ENCODE peak calls at places on chromosomes 11 and 22, in five cellular contexts. A is Peyer's patch, I is transverse colon, Y is Panc1, D is PC-3. Q is an unnamed sample.

GRCh38 chr11:88552377-88553029 is 215.0 kb upstream of the CTSC start:
- DNase-seq in D (peak; percentile 87), I (peak; percentile 42), Y (no peak), A (peak; percentile 26), Q (peak; percentile 61)

GRCh38 chr22:18114976-18115652 is 4.5 kb downstream of the TUBA8 start:
- DNase-seq in D (no peak), Y (no peak), A (no peak), I (no peak), Q (no peak)

GRCh38 chr22:17429516-17429915 is 60.3 kb downstream of the CECR2 start:
- DNase-seq in A (no peak), D (no peak), I (no peak), Y (no peak), Q (no peak)

GRCh38 chr22:50507991-50508884 is at the start of gene NCAPH2:
- DNase-seq in I (peak; percentile 97), A (peak; percentile 94), Y (no peak), D (peak; percentile 94), Q (peak; percentile 98)

GRCh38 chr22:28920757-28921584 is 37.6 kb downstream of the ZNRF3 start:
- DNase-seq in A (no peak), I (no peak), D (no peak), Y (no peak), Q (no peak)

GRCh38 chr11:116219171-116219635 is 553.6 kb downstream of the BUD13 start:
- DNase-seq in D (no peak), I (peak; percentile 20), Y (no peak), A (no peak), Q (no peak)

GRCh38 chr22:39664485-39665200 is 94.1 kb downstream of the CACNA1I start:
- DNase-seq in D (no peak), I (peak; percentile 24), Y (no peak), A (peak; percentile 17), Q (peak; percentile 54)

GRCh38 chr11:4068962-4069361 is 25.6 kb upstream of the RRM1 start:
- DNase-seq in D (no peak), A (no peak), Y (no peak), I (no peak), Q (no peak)

GRCh38 chr11:61862714-61863547 is 28.4 kb downstream of the FADS3 start:
- DNase-seq in A (no peak), Y (no peak), I (no peak), D (no peak), Q (no peak)

GRCh38 chr11:70378506-70379134 is 19.7 kb upstream of the CTTN start:
- DNase-seq in I (no peak), Y (no peak), A (no peak), D (no peak), Q (no peak)
- TF ChIP-seq CTCF in I (no peak), Y (no peak), A (no peak), D (peak; percentile 56), Q (no peak)

GRCh38 chr11:34929794-34930763 is 13.7 kb downstream of the PDHX start:
- DNase-seq in I (peak; percentile 48), A (no peak), Y (no peak), D (no peak), Q (peak; percentile 67)

GRCh38 chr11:34926831-34927132 is 10.4 kb downstream of the PDHX start:
- DNase-seq in D (peak; percentile 23), Y (no peak), A (no peak), I (no peak), Q (no peak)

GRCh38 chr11:34928268-34928959 is 12.0 kb downstream of the PDHX start:
- DNase-seq in A (no peak), Y (no peak), D (no peak), I (no peak), Q (no peak)

GRCh38 chr11:34926101-34926830 is 9.8 kb downstream of the PDHX start:
- DNase-seq in D (peak; percentile 67), A (no peak), Y (peak; percentile 47), I (no peak), Q (peak; percentile 36)

GRCh38 chr11:34928960-34929680 is 12.7 kb downstream of the PDHX start:
- DNase-seq in A (no peak), Y (no peak), D (no peak), I (no peak), Q (no peak)
- H3K4me1 ChIP-seq in A (no peaks in the 10 kb centered on the region), Y (peaks cover 53% of the 10 kb centered on the region), D (peaks cover 12% of the 10 kb centered on the region), I (peaks cover 3% of the 10 kb centered on the region), Q (no peaks in the 10 kb centered on the region)

DNA sequence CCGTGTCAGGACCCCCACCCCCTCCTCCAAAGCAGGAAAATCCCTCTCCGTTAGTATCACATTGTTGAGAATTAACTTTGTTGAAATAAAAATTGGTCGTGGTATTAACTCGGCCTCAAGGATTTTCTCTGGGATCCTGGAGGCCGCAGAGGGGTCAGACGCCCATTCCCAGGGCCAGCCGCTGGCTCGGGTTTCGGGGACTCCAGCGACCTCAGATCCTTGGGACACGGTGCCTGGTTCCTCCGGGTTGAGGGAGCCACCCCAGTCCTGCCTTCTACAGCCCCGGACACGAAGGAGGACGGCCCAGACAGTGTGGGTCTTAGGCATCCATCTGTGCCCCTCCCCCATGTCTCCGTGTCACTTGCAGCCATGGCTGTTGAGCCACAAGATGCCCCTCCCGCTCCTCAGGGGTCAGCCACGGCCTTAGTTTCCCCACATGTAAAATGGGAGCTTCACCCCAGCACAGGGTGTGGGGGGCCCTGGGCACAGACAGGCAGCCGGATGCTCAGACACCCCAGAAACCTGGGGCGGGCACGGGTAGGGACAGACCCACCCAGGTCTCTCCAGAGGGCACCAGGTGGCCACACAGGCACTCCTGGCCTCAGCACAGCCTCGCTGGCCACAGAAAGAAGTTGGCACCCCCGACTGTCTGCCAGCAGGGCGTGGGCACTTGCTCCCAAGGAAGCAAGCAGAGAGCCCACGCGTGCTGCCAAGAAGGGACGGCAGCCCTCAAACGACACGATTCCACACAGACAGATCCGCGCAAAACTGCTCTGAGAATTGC is 15.5 kb downstream of the GP1BB start:
- DNase-seq in I (no peak), D (no peak), Y (no peak), A (no peak), Q (no peak)
- TF ChIP-seq CTCF in I (no peak), D (no peak), Y (no peak), A (no peak), Q (no peak)

GRCh38 chr22:36378080-36378788 is 9.5 kb downstream of the MYH9 start:
- DNase-seq in I (no peak), D (no peak), A (no peak), Y (no peak), Q (no peak)
- H3K4me1 ChIP-seq in I (peaks cover 65% of the 10 kb centered on the region), D (peaks cover 41% of the 10 kb centered on the region), A (peaks cover 60% of the 10 kb centered on the region), Y (peaks cover 76% of the 10 kb centered on the region), Q (peaks cover 77% of the 10 kb centered on the region)

DNA sequence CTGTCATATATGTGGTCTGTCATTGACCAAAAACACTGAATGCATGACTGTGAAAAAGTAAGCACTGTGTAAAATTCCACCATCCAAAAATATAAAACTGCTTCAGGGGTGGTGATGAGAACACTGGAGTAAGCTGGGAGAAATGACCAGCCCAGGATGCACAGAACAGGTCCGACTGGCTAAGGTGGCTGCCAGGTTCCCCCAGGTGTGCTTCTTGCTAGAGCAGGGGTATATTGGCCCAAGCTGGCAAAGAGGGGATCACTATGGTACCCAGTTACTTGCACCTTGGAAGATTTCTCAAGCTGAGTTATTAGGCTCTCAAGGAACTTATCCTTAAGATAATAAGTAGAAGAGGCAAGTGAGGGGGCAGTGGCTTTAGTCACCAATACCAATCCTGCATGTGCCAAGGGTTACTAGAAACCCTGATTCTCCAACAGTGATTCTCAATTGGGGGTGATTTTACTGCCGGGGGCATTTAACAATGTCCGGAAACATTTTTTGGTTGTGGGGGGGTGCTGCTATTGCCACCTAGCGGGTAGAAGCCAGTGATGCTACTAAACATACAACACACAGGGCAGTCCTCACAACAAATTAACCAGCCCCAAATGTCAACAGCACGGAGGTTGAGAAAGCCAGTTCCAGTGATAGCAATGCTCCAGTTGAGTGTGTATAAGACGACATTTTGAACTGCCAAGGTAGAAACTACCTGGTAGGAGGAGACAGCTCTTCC is 15.7 kb downstream of the SNU13 start:
- DNase-seq in Y (peak; percentile 38), I (no peak), D (peak; percentile 27), A (no peak), Q (no peak)
- TF ChIP-seq CTCF in Y (peak; percentile 86), I (peak; percentile 12), D (peak; percentile 42), A (no peak), Q (no peak)

GRCh38 chr22:37242395-37242918 is 1.6 kb downstream of the RAC2 start:
- DNase-seq in I (peak; percentile 82), D (peak; percentile 51), Y (no peak), A (peak; percentile 97), Q (peak; percentile 92)
- H3K4me1 ChIP-seq in I (no peaks in the 10 kb centered on the region), D (peaks cover 18% of the 10 kb centered on the region), Y (peaks cover 4% of the 10 kb centered on the region), A (peaks cover 44% of the 10 kb centered on the region), Q (peaks cover 6% of the 10 kb centered on the region)

Q was measured in mucosa of descending colon.